ENCODE peak calls at places on chromosome 9, in six cellular contexts. One of them, this sample, is unnamed. For H3K36me3, the result is how much of the 10 kb centered on the place peaks cover.

GRCh38 chr9:126932871-126933321 is 18.3 kb downstream of the RALGPS1 start:
- DNase-seq in lung: no peak
- DNase-seq in pancreas: no peak
- DNase-seq in lower lobe of right lung: no peak
- DNase-seq in psoas muscle: no peak
- DNase-seq in GM23248: no peak
- DNase-seq in this sample: no peak

GRCh38 chr9:128892223-128892892 is 10.4 kb downstream of the LRRC8A start:
- DNase-seq in psoas muscle: peak
- DNase-seq in pancreas: peak
- DNase-seq in lower lobe of right lung: peak
- DNase-seq in lung: peak
- DNase-seq in GM23248: peak
- DNase-seq in this sample: peak

GRCh38 chr9:121359358-121360294 is 10.4 kb downstream of the STOM start:
- DNase-seq in lower lobe of right lung: no peak
- DNase-seq in lung: no peak
- DNase-seq in pancreas: no peak
- DNase-seq in GM23248: peak
- DNase-seq in psoas muscle: no peak
- DNase-seq in this sample: no peak

GRCh38 chr9:108643756-108644510 is 211.9 kb downstream of the ACTL7B start:
- DNase-seq in psoas muscle: no peak
- DNase-seq in pancreas: no peak
- DNase-seq in lung: no peak
- DNase-seq in GM23248: peak
- DNase-seq in lower lobe of right lung: no peak
- DNase-seq in this sample: no peak

GRCh38 chr9:84703793-84704192 is 34.3 kb downstream of the NTRK2 start:
- DNase-seq in lung: no peak
- DNase-seq in lower lobe of right lung: no peak
- DNase-seq in psoas muscle: no peak
- DNase-seq in GM23248: no peak
- DNase-seq in pancreas: no peak
- DNase-seq in this sample: no peak

GRCh38 chr9:127707766-127708165 is 978 bp downstream of the CFAP157 start:
- DNase-seq in pancreas: no peak
- DNase-seq in psoas muscle: no peak
- DNase-seq in lung: no peak
- DNase-seq in lower lobe of right lung: no peak
- DNase-seq in GM23248: peak
- DNase-seq in this sample: no peak

GRCh38 chr9:6708732-6709131 is 49.0 kb upstream of the KDM4C start:
- DNase-seq in GM23248: no peak
- DNase-seq in lung: no peak
- DNase-seq in psoas muscle: no peak
- DNase-seq in lower lobe of right lung: no peak
- DNase-seq in pancreas: no peak
- DNase-seq in this sample: no peak

GRCh38 chr9:27765266-27765665 is 192.0 kb upstream of the C9orf72 start:
- DNase-seq in GM23248: no peak
- DNase-seq in psoas muscle: no peak
- DNase-seq in pancreas: no peak
- DNase-seq in lung: no peak
- DNase-seq in lower lobe of right lung: no peak
- DNase-seq in this sample: no peak

GRCh38 chr9:1959347-1959746 is 55.8 kb upstream of the SMARCA2 start:
- DNase-seq in GM23248: no peak
- DNase-seq in lung: no peak
- DNase-seq in pancreas: no peak
- DNase-seq in psoas muscle: no peak
- DNase-seq in lower lobe of right lung: no peak
- DNase-seq in this sample: no peak

GRCh38 chr9:16029796-16030363 is 477.0 kb downstream of the CCDC171 start:
- DNase-seq in lower lobe of right lung: no peak
- DNase-seq in pancreas: no peak
- DNase-seq in psoas muscle: no peak
- DNase-seq in lung: no peak
- DNase-seq in GM23248: no peak
- DNase-seq in this sample: no peak

GRCh38 chr9:27303219-27303618 is 6.3 kb upstream of the EQTN start:
- DNase-seq in GM23248: peak
- DNase-seq in psoas muscle: peak
- DNase-seq in lung: no peak
- DNase-seq in pancreas: no peak
- DNase-seq in lower lobe of right lung: no peak
- DNase-seq in this sample: no peak

GRCh38 chr9:124721109-124721850 is 49.8 kb downstream of the NR6A1 start:
- DNase-seq in psoas muscle: no peak
- DNase-seq in lung: no peak
- DNase-seq in GM23248: peak
- DNase-seq in lower lobe of right lung: no peak
- DNase-seq in pancreas: no peak
- DNase-seq in this sample: no peak

GRCh38 chr9:94973491-94973941 is 247.0 kb downstream of the AOPEP start:
- DNase-seq in lung: no peak
- DNase-seq in lower lobe of right lung: no peak
- DNase-seq in psoas muscle: no peak
- DNase-seq in GM23248: peak
- DNase-seq in pancreas: no peak
- DNase-seq in this sample: no peak

GRCh38 chr9:133828338-133828997 is 90.3 kb upstream of the SARDH start:
- DNase-seq in lower lobe of right lung: no peak
- DNase-seq in GM23248: no peak
- DNase-seq in pancreas: no peak
- DNase-seq in lung: no peak
- DNase-seq in psoas muscle: no peak
- DNase-seq in this sample: no peak

GRCh38 chr9:124180557-124180956 is 77.2 kb upstream of the NEK6 start:
- DNase-seq in lung: no peak
- DNase-seq in lower lobe of right lung: peak
- DNase-seq in pancreas: peak
- DNase-seq in GM23248: peak
- DNase-seq in psoas muscle: peak
- DNase-seq in this sample: no peak

GRCh38 chr9:129640871-129641750 is 840 bp downstream of the ASB6 start:
- DNase-seq in lower lobe of right lung: no peak
- DNase-seq in psoas muscle: no peak
- DNase-seq in lung: no peak
- DNase-seq in GM23248: peak
- DNase-seq in pancreas: peak
- DNase-seq in this sample: no peak

GRCh38 chr9:19781240-19781639 is 7.6 kb downstream of the SLC24A2 start:
- DNase-seq in lower lobe of right lung: no peak
- DNase-seq in GM23248: no peak
- DNase-seq in psoas muscle: no peak
- DNase-seq in pancreas: no peak
- DNase-seq in lung: no peak
- DNase-seq in this sample: no peak

GRCh38 chr9:134585746-134586706 is 55.6 kb upstream of the COL5A1 start:
- DNase-seq in lung: peak
- DNase-seq in lower lobe of right lung: no peak
- DNase-seq in GM23248: peak
- DNase-seq in psoas muscle: no peak
- DNase-seq in pancreas: no peak
- DNase-seq in this sample: peak

GRCh38 chr9:133201424-133202144 is 7.5 kb downstream of the OBP2B start:
- DNase-seq in pancreas: no peak
- DNase-seq in lower lobe of right lung: no peak
- DNase-seq in GM23248: no peak
- DNase-seq in lung: no peak
- DNase-seq in psoas muscle: no peak
- DNase-seq in this sample: peak

GRCh38 chr9:128420060-128420650 is 502 bp upstream of the CERCAM start:
- DNase-seq in psoas muscle: peak
- DNase-seq in pancreas: peak
- DNase-seq in lung: peak
- DNase-seq in GM23248: peak
- DNase-seq in lower lobe of right lung: peak
- DNase-seq in this sample: peak

GRCh38 chr9:136855461-136856077 is 3.4 kb downstream of the MAMDC4 start:
- DNase-seq in pancreas: no peak
- DNase-seq in lower lobe of right lung: no peak
- DNase-seq in GM23248: no peak
- DNase-seq in lung: no peak
- DNase-seq in psoas muscle: no peak
- DNase-seq in this sample: no peak

GRCh38 chr9:71025728-71026127 is 95.7 kb downstream of the TRPM3 start:
- DNase-seq in lower lobe of right lung: no peak
- DNase-seq in pancreas: no peak
- DNase-seq in lung: no peak
- DNase-seq in psoas muscle: no peak
- DNase-seq in GM23248: no peak
- DNase-seq in this sample: no peak

GRCh38 chr9:89879276-89879675 is 274.5 kb downstream of the GADD45G start:
- DNase-seq in lung: no peak
- DNase-seq in psoas muscle: no peak
- DNase-seq in lower lobe of right lung: peak
- DNase-seq in pancreas: no peak
- DNase-seq in GM23248: no peak
- DNase-seq in this sample: no peak

GRCh38 chr9:95230046-95230445 is 87.5 kb downstream of the FANCC start:
- DNase-seq in psoas muscle: no peak
- DNase-seq in lower lobe of right lung: no peak
- DNase-seq in lung: no peak
- DNase-seq in pancreas: no peak
- DNase-seq in GM23248: no peak
- DNase-seq in this sample: no peak

GRCh38 chr9:89814340-89815040 is 209.7 kb downstream of the GADD45G start:
- DNase-seq in lung: no peak
- DNase-seq in lower lobe of right lung: no peak
- DNase-seq in pancreas: no peak
- DNase-seq in psoas muscle: peak
- DNase-seq in GM23248: peak
- DNase-seq in this sample: no peak

GRCh38 chr9:101387871-101388506 is 3.2 kb upstream of the BAAT start:
- DNase-seq in GM23248: peak
- DNase-seq in pancreas: peak
- DNase-seq in psoas muscle: no peak
- DNase-seq in lower lobe of right lung: no peak
- DNase-seq in lung: no peak
- DNase-seq in this sample: no peak

DNA sequence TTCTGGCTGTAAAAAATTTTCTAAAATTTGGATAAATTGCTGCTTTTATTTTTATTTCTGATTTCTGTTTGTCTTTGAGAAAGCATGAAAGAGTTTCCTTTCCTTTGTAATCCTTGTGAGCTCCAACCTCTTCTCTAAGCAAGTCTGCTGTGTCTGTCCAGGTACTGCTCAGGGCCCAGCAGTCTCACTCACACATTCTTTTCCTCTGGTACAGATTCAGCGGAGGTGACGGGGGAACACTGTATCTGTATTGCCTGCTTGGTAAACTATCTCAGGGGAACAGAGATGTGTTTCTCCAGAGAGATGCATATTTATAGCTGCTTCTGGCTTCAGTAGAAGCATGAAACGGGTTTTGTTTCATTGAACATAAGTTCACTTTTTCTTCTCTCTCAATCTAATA is 60.5 kb downstream of the NUP214 start:
- DNase-seq in GM23248: no peak
- DNase-seq in psoas muscle: no peak
- DNase-seq in lung: no peak
- DNase-seq in pancreas: no peak
- DNase-seq in lower lobe of right lung: no peak
- DNase-seq in this sample: no peak
- H3K36me3 ChIP-seq in GM23248: half or more
- H3K36me3 ChIP-seq in psoas muscle: under half
- H3K36me3 ChIP-seq in lung: under half
- H3K36me3 ChIP-seq in pancreas: under half
- H3K36me3 ChIP-seq in lower lobe of right lung: half or more
- H3K36me3 ChIP-seq in this sample: under half

GRCh38 chr9:13648676-13649075 is 369.2 kb upstream of the MPDZ start:
- DNase-seq in GM23248: no peak
- DNase-seq in lung: no peak
- DNase-seq in lower lobe of right lung: no peak
- DNase-seq in psoas muscle: no peak
- DNase-seq in pancreas: no peak
- DNase-seq in this sample: no peak
- H3K36me3 ChIP-seq in GM23248: under half
- H3K36me3 ChIP-seq in lung: under half
- H3K36me3 ChIP-seq in lower lobe of right lung: under half
- H3K36me3 ChIP-seq in psoas muscle: under half
- H3K36me3 ChIP-seq in pancreas: under half
- H3K36me3 ChIP-seq in this sample: under half

GRCh38 chr9:32431196-32431595 is 46.8 kb downstream of the ACO1 start:
- DNase-seq in pancreas: no peak
- DNase-seq in lower lobe of right lung: no peak
- DNase-seq in lung: no peak
- DNase-seq in GM23248: peak
- DNase-seq in psoas muscle: no peak
- DNase-seq in this sample: no peak

GRCh38 chr9:32431940-32432555 is 47.6 kb downstream of the ACO1 start:
- DNase-seq in GM23248: peak
- DNase-seq in lung: no peak
- DNase-seq in pancreas: peak
- DNase-seq in lower lobe of right lung: no peak
- DNase-seq in psoas muscle: peak
- DNase-seq in this sample: no peak

GRCh38 chr9:32430720-32431119 is 46.3 kb downstream of the ACO1 start:
- DNase-seq in pancreas: no peak
- DNase-seq in lung: no peak
- DNase-seq in GM23248: peak
- DNase-seq in lower lobe of right lung: no peak
- DNase-seq in psoas muscle: no peak
- DNase-seq in this sample: no peak

DNA sequence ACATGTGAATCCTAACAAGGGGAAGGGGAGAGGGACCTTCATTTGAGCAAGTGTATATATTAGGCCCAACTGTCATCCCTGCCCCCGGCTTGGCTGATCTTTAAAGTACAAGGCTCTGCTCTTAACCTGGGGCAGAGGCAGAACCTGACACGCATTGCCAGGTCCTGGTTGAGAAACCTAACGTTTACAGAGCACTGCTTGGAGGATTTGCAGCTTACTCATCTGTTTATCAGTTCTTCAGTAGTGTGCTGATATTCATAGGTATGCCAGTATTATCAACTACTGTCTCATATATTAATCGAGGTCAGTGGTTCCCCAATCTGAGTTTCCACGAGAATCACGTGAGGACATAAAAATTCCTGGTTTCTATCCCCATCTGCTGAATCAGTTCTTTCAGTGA is 50.4 kb downstream of the ACO1 start:
- DNase-seq in lower lobe of right lung: no peak
- DNase-seq in GM23248: no peak
- DNase-seq in pancreas: no peak
- DNase-seq in lung: no peak
- DNase-seq in psoas muscle: no peak
- DNase-seq in this sample: no peak
- H3K36me3 ChIP-seq in lower lobe of right lung: half or more
- H3K36me3 ChIP-seq in GM23248: half or more
- H3K36me3 ChIP-seq in pancreas: half or more
- H3K36me3 ChIP-seq in lung: under half
- H3K36me3 ChIP-seq in psoas muscle: under half
- H3K36me3 ChIP-seq in this sample: under half

GRCh38 chr9:114301798-114302565 is 20.9 kb upstream of the ORM1 start:
- DNase-seq in psoas muscle: no peak
- DNase-seq in GM23248: no peak
- DNase-seq in pancreas: peak
- DNase-seq in lung: no peak
- DNase-seq in lower lobe of right lung: peak
- DNase-seq in this sample: no peak
- H3K36me3 ChIP-seq in psoas muscle: under half
- H3K36me3 ChIP-seq in GM23248: under half
- H3K36me3 ChIP-seq in pancreas: under half
- H3K36me3 ChIP-seq in lung: under half
- H3K36me3 ChIP-seq in lower lobe of right lung: under half
- H3K36me3 ChIP-seq in this sample: under half

This sample was measured in breast epithelium.